ENCODE peak calls at places on chromosomes 1 and 21, in seven cellular contexts. One of them, this sample, is unnamed.

GRCh38 chr1:40411294-40411693 is 37.8 kb downstream of the SMAP2 start:
- DNase-seq in CD4-positive, CD25-positive, alpha-beta regulatory T cell: no peak
- DNase-seq in CD8-positive, alpha-beta T cell: no peak
- DNase-seq in lower lobe of right lung: no peak
- DNase-seq in vagina: no peak
- DNase-seq in hepatocyte: no peak
- DNase-seq in esophagus squamous epithelium: no peak
- DNase-seq in this sample: no peak

GRCh38 chr1:202811296-202812175 is 782 bp downstream of the PCAT6 start:
- DNase-seq in CD4-positive, CD25-positive, alpha-beta regulatory T cell: peak; percentile 30
- DNase-seq in CD8-positive, alpha-beta T cell: peak; percentile 47
- DNase-seq in lower lobe of right lung: no peak
- DNase-seq in vagina: no peak
- DNase-seq in hepatocyte: peak; percentile 54
- DNase-seq in esophagus squamous epithelium: no peak
- DNase-seq in this sample: no peak

GRCh38 chr21:30882907-30883597 is 1.7 kb upstream of the KRTAP11-1 start:
- DNase-seq in CD4-positive, CD25-positive, alpha-beta regulatory T cell: no peak
- DNase-seq in CD8-positive, alpha-beta T cell: no peak
- DNase-seq in lower lobe of right lung: no peak
- DNase-seq in vagina: no peak
- DNase-seq in hepatocyte: no peak
- DNase-seq in esophagus squamous epithelium: no peak
- DNase-seq in this sample: no peak

GRCh38 chr21:41953831-41954653 is at the start of gene C2CD2:
- DNase-seq in CD4-positive, CD25-positive, alpha-beta regulatory T cell: no peak
- DNase-seq in CD8-positive, alpha-beta T cell: no peak
- DNase-seq in lower lobe of right lung: peak; percentile 78
- DNase-seq in vagina: no peak
- DNase-seq in hepatocyte: peak; percentile 79
- DNase-seq in esophagus squamous epithelium: no peak
- DNase-seq in this sample: peak; percentile 52

GRCh38 chr1:229874609-229875008 is 192.4 kb upstream of the GALNT2 start:
- DNase-seq in CD4-positive, CD25-positive, alpha-beta regulatory T cell: no peak
- DNase-seq in CD8-positive, alpha-beta T cell: no peak
- DNase-seq in lower lobe of right lung: no peak
- DNase-seq in vagina: no peak
- DNase-seq in hepatocyte: peak; percentile 59
- DNase-seq in esophagus squamous epithelium: no peak
- DNase-seq in this sample: no peak

GRCh38 chr1:7218210-7218832 is 433.1 kb downstream of the CAMTA1 start:
- DNase-seq in CD4-positive, CD25-positive, alpha-beta regulatory T cell: peak; percentile 19
- DNase-seq in CD8-positive, alpha-beta T cell: no peak
- DNase-seq in lower lobe of right lung: no peak
- DNase-seq in vagina: no peak
- DNase-seq in hepatocyte: peak; percentile 47
- DNase-seq in esophagus squamous epithelium: no peak
- DNase-seq in this sample: peak; percentile 18

GRCh38 chr1:118951270-118951936 is 36.7 kb downstream of the TBX15 start:
- DNase-seq in CD4-positive, CD25-positive, alpha-beta regulatory T cell: no peak
- DNase-seq in CD8-positive, alpha-beta T cell: no peak
- DNase-seq in lower lobe of right lung: no peak
- DNase-seq in vagina: no peak
- DNase-seq in hepatocyte: no peak
- DNase-seq in esophagus squamous epithelium: no peak
- DNase-seq in this sample: no peak

GRCh38 chr1:192008281-192008825 is 149.9 kb upstream of the RGS18 start:
- DNase-seq in CD4-positive, CD25-positive, alpha-beta regulatory T cell: no peak
- DNase-seq in CD8-positive, alpha-beta T cell: no peak
- DNase-seq in lower lobe of right lung: no peak
- DNase-seq in vagina: no peak
- DNase-seq in hepatocyte: no peak
- DNase-seq in esophagus squamous epithelium: no peak
- DNase-seq in this sample: no peak

GRCh38 chr1:171664976-171665375 is 12.5 kb upstream of the MYOC start:
- DNase-seq in CD4-positive, CD25-positive, alpha-beta regulatory T cell: no peak
- DNase-seq in CD8-positive, alpha-beta T cell: no peak
- DNase-seq in lower lobe of right lung: no peak
- DNase-seq in vagina: no peak
- DNase-seq in hepatocyte: no peak
- DNase-seq in esophagus squamous epithelium: no peak
- DNase-seq in this sample: no peak

GRCh38 chr21:17371470-17371869 is 141.4 kb upstream of the CXADR start:
- DNase-seq in CD4-positive, CD25-positive, alpha-beta regulatory T cell: no peak
- DNase-seq in CD8-positive, alpha-beta T cell: no peak
- DNase-seq in lower lobe of right lung: no peak
- DNase-seq in vagina: no peak
- DNase-seq in hepatocyte: no peak
- DNase-seq in esophagus squamous epithelium: no peak
- DNase-seq in this sample: no peak

GRCh38 chr21:24217141-24217540 is 1390.1 kb downstream of the MRPL39 start:
- DNase-seq in CD4-positive, CD25-positive, alpha-beta regulatory T cell: no peak
- DNase-seq in CD8-positive, alpha-beta T cell: no peak
- DNase-seq in lower lobe of right lung: no peak
- DNase-seq in vagina: no peak
- DNase-seq in hepatocyte: no peak
- DNase-seq in esophagus squamous epithelium: no peak
- DNase-seq in this sample: no peak

GRCh38 chr1:223355699-223356098 is 8.3 kb downstream of the SUSD4 start:
- DNase-seq in CD4-positive, CD25-positive, alpha-beta regulatory T cell: no peak
- DNase-seq in CD8-positive, alpha-beta T cell: no peak
- DNase-seq in lower lobe of right lung: no peak
- DNase-seq in vagina: no peak
- DNase-seq in hepatocyte: no peak
- DNase-seq in esophagus squamous epithelium: no peak
- DNase-seq in this sample: no peak

GRCh38 chr21:36890086-36890485 is 76.4 kb downstream of the HLCS start:
- DNase-seq in CD4-positive, CD25-positive, alpha-beta regulatory T cell: no peak
- DNase-seq in CD8-positive, alpha-beta T cell: no peak
- DNase-seq in lower lobe of right lung: no peak
- DNase-seq in vagina: no peak
- DNase-seq in hepatocyte: no peak
- DNase-seq in esophagus squamous epithelium: no peak
- DNase-seq in this sample: no peak

GRCh38 chr1:118101445-118101844 is 83.6 kb downstream of the SPAG17 start:
- DNase-seq in CD4-positive, CD25-positive, alpha-beta regulatory T cell: no peak
- DNase-seq in CD8-positive, alpha-beta T cell: no peak
- DNase-seq in lower lobe of right lung: no peak
- DNase-seq in vagina: no peak
- DNase-seq in hepatocyte: no peak
- DNase-seq in esophagus squamous epithelium: no peak
- DNase-seq in this sample: no peak

GRCh38 chr1:18583326-18583941 is 47.2 kb upstream of the PAX7 start:
- DNase-seq in CD4-positive, CD25-positive, alpha-beta regulatory T cell: no peak
- DNase-seq in CD8-positive, alpha-beta T cell: no peak
- DNase-seq in lower lobe of right lung: no peak
- DNase-seq in vagina: no peak
- DNase-seq in hepatocyte: no peak
- DNase-seq in esophagus squamous epithelium: no peak
- DNase-seq in this sample: no peak

GRCh38 chr1:54403808-54404261 is 2.4 kb downstream of the SSBP3 start:
- DNase-seq in CD4-positive, CD25-positive, alpha-beta regulatory T cell: no peak
- DNase-seq in CD8-positive, alpha-beta T cell: no peak
- DNase-seq in lower lobe of right lung: no peak
- DNase-seq in vagina: no peak
- DNase-seq in hepatocyte: no peak
- DNase-seq in esophagus squamous epithelium: no peak
- DNase-seq in this sample: peak; percentile 45

GRCh38 chr1:67747667-67748066 is 62.7 kb downstream of the GADD45A start:
- DNase-seq in CD4-positive, CD25-positive, alpha-beta regulatory T cell: no peak
- DNase-seq in CD8-positive, alpha-beta T cell: no peak
- DNase-seq in lower lobe of right lung: no peak
- DNase-seq in vagina: no peak
- DNase-seq in hepatocyte: no peak
- DNase-seq in esophagus squamous epithelium: no peak
- DNase-seq in this sample: no peak

GRCh38 chr1:248622491-248623106 is 12.3 kb downstream of the OR2T11 start:
- DNase-seq in CD4-positive, CD25-positive, alpha-beta regulatory T cell: peak; percentile 17
- DNase-seq in CD8-positive, alpha-beta T cell: no peak
- DNase-seq in lower lobe of right lung: no peak
- DNase-seq in vagina: no peak
- DNase-seq in hepatocyte: no peak
- DNase-seq in esophagus squamous epithelium: no peak
- DNase-seq in this sample: peak; percentile 45

GRCh38 chr21:36693144-36694040 is 5.5 kb upstream of the SIM2 start:
- DNase-seq in CD4-positive, CD25-positive, alpha-beta regulatory T cell: no peak
- DNase-seq in CD8-positive, alpha-beta T cell: no peak
- DNase-seq in lower lobe of right lung: no peak
- DNase-seq in vagina: no peak
- DNase-seq in hepatocyte: no peak
- DNase-seq in esophagus squamous epithelium: no peak
- DNase-seq in this sample: no peak

GRCh38 chr1:115670476-115671175 is 28.9 kb downstream of the VANGL1 start:
- DNase-seq in CD4-positive, CD25-positive, alpha-beta regulatory T cell: no peak
- DNase-seq in CD8-positive, alpha-beta T cell: no peak
- DNase-seq in lower lobe of right lung: no peak
- DNase-seq in vagina: no peak
- DNase-seq in hepatocyte: no peak
- DNase-seq in esophagus squamous epithelium: no peak
- DNase-seq in this sample: peak; percentile 8

GRCh38 chr1:80218112-80218511 is 1211.6 kb upstream of the ADGRL4 start:
- DNase-seq in CD4-positive, CD25-positive, alpha-beta regulatory T cell: no peak
- DNase-seq in CD8-positive, alpha-beta T cell: no peak
- DNase-seq in lower lobe of right lung: no peak
- DNase-seq in vagina: no peak
- DNase-seq in hepatocyte: peak; percentile 69
- DNase-seq in esophagus squamous epithelium: no peak
- DNase-seq in this sample: no peak

GRCh38 chr1:176831150-176831549 is 333.4 kb downstream of the ASTN1 start:
- DNase-seq in CD4-positive, CD25-positive, alpha-beta regulatory T cell: no peak
- DNase-seq in CD8-positive, alpha-beta T cell: no peak
- DNase-seq in lower lobe of right lung: no peak
- DNase-seq in vagina: no peak
- DNase-seq in hepatocyte: no peak
- DNase-seq in esophagus squamous epithelium: no peak
- DNase-seq in this sample: no peak

GRCh38 chr21:15841856-15842564 is 112.2 kb downstream of the USP25 start:
- DNase-seq in CD4-positive, CD25-positive, alpha-beta regulatory T cell: no peak
- DNase-seq in CD8-positive, alpha-beta T cell: no peak
- DNase-seq in lower lobe of right lung: no peak
- DNase-seq in vagina: no peak
- DNase-seq in hepatocyte: no peak
- DNase-seq in esophagus squamous epithelium: no peak
- DNase-seq in this sample: no peak

GRCh38 chr1:94481473-94481933 is 60.1 kb downstream of the F3 start:
- DNase-seq in CD4-positive, CD25-positive, alpha-beta regulatory T cell: peak; percentile 45
- DNase-seq in CD8-positive, alpha-beta T cell: peak; percentile 21
- DNase-seq in lower lobe of right lung: peak; percentile 45
- DNase-seq in vagina: no peak
- DNase-seq in hepatocyte: peak; percentile 82
- DNase-seq in esophagus squamous epithelium: peak; percentile 0
- DNase-seq in this sample: peak; percentile 60

GRCh38 chr21:43712268-43712942 is 6.5 kb upstream of the PDXK start:
- DNase-seq in CD4-positive, CD25-positive, alpha-beta regulatory T cell: no peak
- DNase-seq in CD8-positive, alpha-beta T cell: no peak
- DNase-seq in lower lobe of right lung: peak; percentile 89
- DNase-seq in vagina: no peak
- DNase-seq in hepatocyte: peak; percentile 85
- DNase-seq in esophagus squamous epithelium: no peak
- DNase-seq in this sample: no peak

GRCh38 chr1:100544791-100545190 is 6.9 kb downstream of the GPR88 start:
- DNase-seq in CD4-positive, CD25-positive, alpha-beta regulatory T cell: no peak
- DNase-seq in CD8-positive, alpha-beta T cell: no peak
- DNase-seq in lower lobe of right lung: no peak
- DNase-seq in vagina: no peak
- DNase-seq in hepatocyte: no peak
- DNase-seq in esophagus squamous epithelium: no peak
- DNase-seq in this sample: no peak
- H3K27ac ChIP-seq in CD4-positive, CD25-positive, alpha-beta regulatory T cell: no peak overlapping the region
- H3K27ac ChIP-seq in CD8-positive, alpha-beta T cell: no peak overlapping the region
- H3K27ac ChIP-seq in lower lobe of right lung: no peak overlapping the region
- H3K27ac ChIP-seq in vagina: no peak overlapping the region
- H3K27ac ChIP-seq in hepatocyte: no peak overlapping the region
- H3K27ac ChIP-seq in esophagus squamous epithelium: no peak overlapping the region
- H3K27ac ChIP-seq in this sample: no peak overlapping the region

GRCh38 chr1:65817891-65818290 is 25.2 kb downstream of the PDE4B start:
- DNase-seq in CD4-positive, CD25-positive, alpha-beta regulatory T cell: no peak
- DNase-seq in CD8-positive, alpha-beta T cell: no peak
- DNase-seq in lower lobe of right lung: no peak
- DNase-seq in vagina: no peak
- DNase-seq in hepatocyte: no peak
- DNase-seq in esophagus squamous epithelium: no peak
- DNase-seq in this sample: no peak
- H3K27ac ChIP-seq in CD4-positive, CD25-positive, alpha-beta regulatory T cell: no peak overlapping the region
- H3K27ac ChIP-seq in CD8-positive, alpha-beta T cell: no peak overlapping the region
- H3K27ac ChIP-seq in lower lobe of right lung: no peak overlapping the region
- H3K27ac ChIP-seq in vagina: no peak overlapping the region
- H3K27ac ChIP-seq in hepatocyte: no peak overlapping the region
- H3K27ac ChIP-seq in esophagus squamous epithelium: no peak overlapping the region
- H3K27ac ChIP-seq in this sample: no peak overlapping the region

DNA sequence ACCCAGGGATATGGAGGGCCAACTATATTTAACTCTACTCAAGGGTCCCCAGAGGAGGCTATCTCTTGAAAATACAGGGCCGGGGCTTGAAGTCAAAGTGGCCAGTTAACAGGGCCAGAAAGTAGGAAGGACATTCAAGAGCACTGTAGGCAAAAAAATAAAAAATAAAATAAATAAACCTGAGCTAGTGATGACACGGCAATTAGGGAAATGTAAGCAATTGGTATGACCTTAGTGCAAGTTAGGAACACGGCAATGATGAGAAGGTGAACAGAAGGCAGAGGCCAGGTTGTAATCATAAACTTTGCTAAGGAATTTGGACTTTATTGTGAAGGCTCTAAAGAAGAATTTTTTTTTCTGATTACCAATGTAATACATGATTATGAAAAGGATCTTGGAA is 3.4 kb upstream of the B3GALNT2 start:
- DNase-seq in CD4-positive, CD25-positive, alpha-beta regulatory T cell: no peak
- DNase-seq in CD8-positive, alpha-beta T cell: no peak
- DNase-seq in lower lobe of right lung: no peak
- DNase-seq in vagina: no peak
- DNase-seq in hepatocyte: no peak
- DNase-seq in esophagus squamous epithelium: no peak
- DNase-seq in this sample: no peak
- H3K27ac ChIP-seq in CD4-positive, CD25-positive, alpha-beta regulatory T cell: no peak overlapping the region
- H3K27ac ChIP-seq in CD8-positive, alpha-beta T cell: no peak overlapping the region
- H3K27ac ChIP-seq in lower lobe of right lung: no peak overlapping the region
- H3K27ac ChIP-seq in vagina: no peak overlapping the region
- H3K27ac ChIP-seq in hepatocyte: no peak overlapping the region
- H3K27ac ChIP-seq in esophagus squamous epithelium: no peak overlapping the region
- H3K27ac ChIP-seq in this sample: no peak overlapping the region

GRCh38 chr1:30904191-30904961 is 4.2 kb downstream of the SDC3 start:
- DNase-seq in CD4-positive, CD25-positive, alpha-beta regulatory T cell: no peak
- DNase-seq in CD8-positive, alpha-beta T cell: no peak
- DNase-seq in lower lobe of right lung: peak; percentile 16
- DNase-seq in vagina: no peak
- DNase-seq in hepatocyte: no peak
- DNase-seq in esophagus squamous epithelium: no peak
- DNase-seq in this sample: no peak

GRCh38 chr1:30901798-30902652 is 6.5 kb downstream of the SDC3 start:
- DNase-seq in CD4-positive, CD25-positive, alpha-beta regulatory T cell: no peak
- DNase-seq in CD8-positive, alpha-beta T cell: no peak
- DNase-seq in lower lobe of right lung: no peak
- DNase-seq in vagina: no peak
- DNase-seq in hepatocyte: no peak
- DNase-seq in esophagus squamous epithelium: no peak
- DNase-seq in this sample: no peak

GRCh38 chr1:30900931-30901560 is 7.5 kb downstream of the SDC3 start:
- DNase-seq in CD4-positive, CD25-positive, alpha-beta regulatory T cell: no peak
- DNase-seq in CD8-positive, alpha-beta T cell: no peak
- DNase-seq in lower lobe of right lung: no peak
- DNase-seq in vagina: no peak
- DNase-seq in hepatocyte: no peak
- DNase-seq in esophagus squamous epithelium: no peak
- DNase-seq in this sample: no peak

GRCh38 chr1:30903343-30904034 is 5.1 kb downstream of the SDC3 start:
- DNase-seq in CD4-positive, CD25-positive, alpha-beta regulatory T cell: no peak
- DNase-seq in CD8-positive, alpha-beta T cell: no peak
- DNase-seq in lower lobe of right lung: peak; percentile 9
- DNase-seq in vagina: no peak
- DNase-seq in hepatocyte: no peak
- DNase-seq in esophagus squamous epithelium: no peak
- DNase-seq in this sample: no peak

GRCh38 chr1:30902653-30903290 is 5.8 kb downstream of the SDC3 start:
- DNase-seq in CD4-positive, CD25-positive, alpha-beta regulatory T cell: no peak
- DNase-seq in CD8-positive, alpha-beta T cell: no peak
- DNase-seq in lower lobe of right lung: peak; percentile 28
- DNase-seq in vagina: no peak
- DNase-seq in hepatocyte: no peak
- DNase-seq in esophagus squamous epithelium: no peak
- DNase-seq in this sample: no peak
- H3K27ac ChIP-seq in CD4-positive, CD25-positive, alpha-beta regulatory T cell: no peak overlapping the region
- H3K27ac ChIP-seq in CD8-positive, alpha-beta T cell: no peak overlapping the region
- H3K27ac ChIP-seq in lower lobe of right lung: peak overlapping the region; percentile 60
- H3K27ac ChIP-seq in vagina: peak overlapping the region; percentile 57
- H3K27ac ChIP-seq in hepatocyte: no peak overlapping the region
- H3K27ac ChIP-seq in esophagus squamous epithelium: peak overlapping the region; percentile 74
- H3K27ac ChIP-seq in this sample: no peak overlapping the region